ENCODE peak calls at places on chromosomes 7 and 10, in six cellular contexts. A is HCT116, H is K562, M is HepG2, D is H1, S is GM12878. Q is an unnamed sample.

GRCh38 chr10:79984851-79985250 is 35.9 kb upstream of the SFTPD start:
- DNase-seq in A (peak; percentile 48), H (no peak), M (no peak), D (no peak), S (no peak), Q (no peak)

GRCh38 chr7:82840061-82840460 is 322.6 kb downstream of the PCLO start:
- DNase-seq in A (no peak), H (no peak), M (no peak), D (no peak), S (no peak), Q (no peak)

GRCh38 chr10:133187091-133187905 is 27.3 kb downstream of the KNDC1 start:
- DNase-seq in A (no peak), H (no peak), M (no peak), D (no peak), S (no peak), Q (no peak)

GRCh38 chr10:89147256-89147655 is 59.9 kb downstream of the CH25H start:
- DNase-seq in A (no peak), H (no peak), M (no peak), D (no peak), S (no peak), Q (no peak)

GRCh38 chr7:26690135-26690534 is 174.3 kb downstream of the SKAP2 start:
- DNase-seq in A (no peak), H (no peak), M (no peak), D (no peak), S (no peak), Q (no peak)

GRCh38 chr7:150322114-150322832 is 882 bp upstream of the LRRC61 start:
- DNase-seq in A (no peak), H (peak; percentile 27), M (peak; percentile 29), D (no peak), S (no peak), Q (no peak)

GRCh38 chr7:19296617-19297016 is 151.4 kb upstream of the FERD3L start:
- DNase-seq in A (no peak), H (no peak), M (no peak), D (no peak), S (no peak), Q (no peak)

GRCh38 chr10:22927661-22928403 is at the start of gene ARMC3:
- DNase-seq in A (peak; percentile 18), H (peak; percentile 53), M (peak; percentile 41), D (peak; percentile 41), S (no peak), Q (peak; percentile 71)

GRCh38 chr7:105007298-105007697 is 6.7 kb upstream of the KMT2E start:
- DNase-seq in A (no peak), H (no peak), M (no peak), D (no peak), S (no peak), Q (no peak)

GRCh38 chr7:105010538-105011523 is 3.2 kb upstream of the KMT2E start:
- DNase-seq in A (no peak), H (no peak), M (no peak), D (no peak), S (no peak), Q (no peak)

GRCh38 chr7:105012503-105013282 is 1.3 kb upstream of the KMT2E start:
- DNase-seq in A (peak; percentile 93), H (peak; percentile 99), M (peak; percentile 94), D (peak; percentile 89), S (peak; percentile 97), Q (peak; percentile 94)

GRCh38 chr7:105011771-105012502 is 2.1 kb upstream of the KMT2E start:
- DNase-seq in A (no peak), H (no peak), M (no peak), D (no peak), S (no peak), Q (no peak)

DNA sequence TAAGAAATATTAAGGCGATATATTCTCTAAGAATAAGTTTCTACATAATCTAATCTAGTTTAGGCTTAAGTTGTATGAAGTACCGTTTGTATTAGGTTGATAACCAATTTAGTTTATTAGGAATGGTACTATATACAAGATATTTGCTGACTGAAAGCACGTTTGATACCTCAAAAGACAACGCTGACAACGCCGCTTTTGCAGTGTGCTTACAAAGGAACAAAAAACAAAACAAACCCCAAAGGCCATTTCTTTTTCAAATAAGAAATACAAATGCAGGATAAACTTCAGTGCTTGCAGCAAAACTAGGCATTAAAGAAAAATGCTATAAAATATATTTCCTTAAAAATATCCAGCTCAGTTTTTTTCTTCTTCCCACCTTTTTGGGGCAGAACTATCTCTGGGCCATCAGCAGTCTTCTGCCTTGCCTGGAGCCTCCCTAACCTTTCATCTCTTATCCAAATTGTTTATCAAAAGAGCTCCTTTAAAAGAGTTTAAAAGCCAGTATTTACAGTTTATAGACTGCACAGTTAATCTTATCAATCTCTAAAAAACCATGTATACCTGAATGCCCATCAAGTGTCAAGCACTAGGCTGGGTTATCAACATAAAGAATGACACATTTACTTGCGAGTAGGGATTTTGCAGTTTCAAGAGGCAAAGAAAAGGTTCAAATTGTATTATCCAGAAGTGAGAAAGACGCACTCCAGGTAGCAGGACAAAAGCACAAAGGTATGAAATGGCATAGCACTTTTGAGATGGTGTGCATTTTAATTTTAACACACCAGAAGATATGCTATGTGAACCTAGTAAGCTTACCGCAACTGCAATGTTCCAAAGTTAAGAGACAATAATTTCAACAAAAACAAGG is 4.1 kb upstream of the KMT2E start:
- DNase-seq in A (no peak), H (no peak), M (no peak), D (no peak), S (no peak), Q (no peak)
- H3K4me1 ChIP-seq in A (peaks cover 11% of the 10 kb centered on the region), H (peaks cover 37% of the 10 kb centered on the region), M (peaks cover 59% of the 10 kb centered on the region), D (no peaks in the 10 kb centered on the region), S (peaks cover 6% of the 10 kb centered on the region), Q (no peaks in the 10 kb centered on the region)

GRCh38 chr10:73968101-73968515 is 29.8 kb upstream of the VCL start:
- DNase-seq in A (no peak), H (no peak), M (no peak), D (no peak), S (no peak), Q (no peak)
- TF ChIP-seq ZNF274 in A (no peak), H (no peak), M (no peak), D (no peak), S (no peak), Q (no peak)

DNA sequence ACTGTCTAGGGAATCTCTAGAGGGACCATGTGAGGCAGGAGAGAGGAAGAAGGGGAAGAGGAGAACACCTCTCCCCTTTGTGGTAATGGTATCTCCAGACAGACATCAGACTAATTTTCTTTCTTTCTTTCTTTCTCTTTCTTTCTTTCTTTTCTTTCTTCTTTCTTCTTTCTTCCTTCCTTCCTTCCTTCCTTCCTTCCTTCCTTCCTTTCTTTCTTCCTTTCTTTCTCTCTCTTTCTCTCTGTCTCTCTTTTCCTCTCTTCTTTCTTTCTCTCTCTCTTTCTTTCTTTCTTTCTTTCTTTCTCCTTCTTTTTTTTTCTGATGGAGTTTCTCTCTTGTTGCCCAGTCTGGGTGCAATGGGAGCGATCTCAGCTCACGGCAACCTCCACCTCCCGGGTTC is 73.2 kb upstream of the PAX2 start:
- DNase-seq in A (no peak), H (no peak), M (no peak), D (no peak), S (no peak), Q (no peak)
- H3K4me1 ChIP-seq in A (peaks cover 6% of the 10 kb centered on the region), H (no peaks in the 10 kb centered on the region), M (no peaks in the 10 kb centered on the region), D (peaks cover 15% of the 10 kb centered on the region), S (no peaks in the 10 kb centered on the region), Q (no peaks in the 10 kb centered on the region)

GRCh38 chr7:12670759-12671545 is 16.5 kb upstream of the ARL4A start:
- DNase-seq in A (no peak), H (no peak), M (no peak), D (no peak), S (no peak), Q (no peak)

GRCh38 chr7:12674053-12674452 is 13.4 kb upstream of the ARL4A start:
- DNase-seq in A (no peak), H (no peak), M (no peak), D (no peak), S (no peak), Q (no peak)

GRCh38 chr7:12674861-12675260 is 12.6 kb upstream of the ARL4A start:
- DNase-seq in A (no peak), H (peak; percentile 20), M (peak; percentile 84), D (no peak), S (no peak), Q (peak; percentile 52)

GRCh38 chr7:12670071-12670729 is 17.2 kb upstream of the ARL4A start:
- DNase-seq in A (no peak), H (no peak), M (peak; percentile 95), D (no peak), S (no peak), Q (no peak)
- TF ChIP-seq ZNF274 in A (no peak), H (no peak), M (no peak), D (no peak), S (no peak), Q (no peak)

DNA sequence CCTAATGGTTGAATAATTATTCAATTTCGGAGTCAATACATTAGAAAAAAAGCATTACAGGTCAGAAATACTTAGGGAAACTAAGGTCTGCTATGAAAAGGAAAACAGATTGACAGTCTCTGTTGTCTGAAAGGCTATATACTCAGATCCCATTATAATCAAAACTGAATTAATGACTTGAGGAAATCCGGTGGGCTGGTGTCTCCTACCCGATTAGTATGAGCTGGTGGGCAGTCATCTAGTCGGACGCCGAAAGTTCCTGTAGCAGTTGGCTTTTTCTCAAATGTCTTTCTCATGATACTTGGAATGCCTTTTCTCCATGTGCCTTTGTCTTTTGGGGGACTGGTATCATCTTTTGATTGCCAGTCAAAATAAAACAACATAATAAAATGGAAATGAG is 127.2 kb downstream of the ARHGAP21 start:
- DNase-seq in A (no peak), H (no peak), M (no peak), D (no peak), S (no peak), Q (no peak)
- H3K4me1 ChIP-seq in A (no peaks in the 10 kb centered on the region), H (no peaks in the 10 kb centered on the region), M (no peaks in the 10 kb centered on the region), D (no peaks in the 10 kb centered on the region), S (no peaks in the 10 kb centered on the region), Q (no peaks in the 10 kb centered on the region)

DNA sequence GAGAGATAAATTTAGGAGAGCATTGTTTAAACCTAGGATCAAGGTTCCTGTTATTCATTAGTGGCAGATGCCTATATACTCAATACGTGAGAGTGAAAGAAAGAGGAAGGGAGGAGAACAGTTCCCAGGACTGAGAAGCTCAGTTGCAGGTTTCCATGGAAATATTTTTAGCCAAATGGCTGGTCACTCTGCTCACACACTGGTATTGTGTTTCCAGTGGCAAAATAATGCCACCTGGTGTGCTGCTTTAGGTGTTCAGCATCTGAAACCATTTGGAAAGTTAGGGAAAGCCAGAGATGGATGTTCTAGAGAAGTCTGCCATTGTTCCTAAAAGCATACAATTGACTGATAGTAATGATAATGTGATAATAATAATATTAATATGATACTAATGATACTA is 827.7 kb downstream of the SORCS3 start:
- DNase-seq in A (no peak), H (no peak), M (no peak), D (no peak), S (no peak), Q (no peak)
- TF ChIP-seq ZNF274 in A (no peak), H (no peak), M (no peak), D (no peak), S (no peak), Q (no peak)

GRCh38 chr7:24325708-24326107 is 41.7 kb downstream of the NPY start:
- DNase-seq in A (no peak), H (no peak), M (no peak), D (no peak), S (peak; percentile 75), Q (no peak)
- H3K4me1 ChIP-seq in A (no peaks in the 10 kb centered on the region), H (no peaks in the 10 kb centered on the region), M (no peaks in the 10 kb centered on the region), D (no peaks in the 10 kb centered on the region), S (peaks cover 11% of the 10 kb centered on the region), Q (no peaks in the 10 kb centered on the region)

GRCh38 chr10:103498936-103499638 is 5.6 kb downstream of the NEURL1 start:
- DNase-seq in A (no peak), H (no peak), M (no peak), D (no peak), S (no peak), Q (no peak)
- TF ChIP-seq ZNF274 in A (no peak), H (no peak), M (no peak), D (no peak), S (no peak), Q (no peak)